ENCODE peak calls at places on chromosome 13, in four cellular contexts. L, V, D and E are unnamed samples.
A peak's percentile ranks its signal among the peaks of the same experiment; 100 is the strongest.

GRCh38 chr13:64546371-64546770 is 2683.8 kb downstream of the PCDH9 start:
- DNase-seq in L (no peak), V (no peak), D (no peak), E (no peak)

GRCh38 chr13:43041368-43041921 is 18.1 kb downstream of the DNAJC15 start:
- DNase-seq in L (no peak), V (no peak), D (no peak), E (no peak)

GRCh38 chr13:99273128-99273527 is 14.9 kb upstream of the GPR18 start:
- DNase-seq in L (no peak), V (no peak), D (no peak), E (no peak)

GRCh38 chr13:104522235-104523072 is 1456.2 kb upstream of the SLC10A2 start:
- DNase-seq in L (no peak), V (no peak), D (no peak), E (no peak)

GRCh38 chr13:38686635-38687245 is at the start of gene FREM2:
- DNase-seq in L (no peak), V (no peak), D (no peak), E (peak; percentile 98)

GRCh38 chr13:110380359-110381028 is 73.4 kb downstream of the COL4A2 start:
- DNase-seq in L (no peak), V (no peak), D (no peak), E (no peak)

GRCh38 chr13:94196426-94196825 is 283.1 kb downstream of the DCT start:
- DNase-seq in L (no peak), V (no peak), D (no peak), E (no peak)

GRCh38 chr13:76016799-76017198 is 380.7 kb downstream of the LMO7 start:
- DNase-seq in L (peak; percentile 58), V (peak; percentile 35), D (peak; percentile 17), E (peak; percentile 80)

GRCh38 chr13:111204438-111205177 is 89.5 kb downstream of the ARHGEF7 start:
- DNase-seq in L (peak; percentile 19), V (no peak), D (peak; percentile 57), E (peak; percentile 73)

GRCh38 chr13:64505511-64505910 is 2724.6 kb downstream of the PCDH9 start:
- DNase-seq in L (no peak), V (no peak), D (no peak), E (no peak)

GRCh38 chr13:113491418-113491883 is 940 bp upstream of the DCUN1D2 start:
- DNase-seq in L (peak; percentile 68), V (no peak), D (peak; percentile 78), E (peak; percentile 76)
- H2AFZ ChIP-seq in L (peak overlapping the region; percentile 50), V (no peak overlapping the region), D (peak overlapping the region; percentile 15), E (no peak overlapping the region)

DNA sequence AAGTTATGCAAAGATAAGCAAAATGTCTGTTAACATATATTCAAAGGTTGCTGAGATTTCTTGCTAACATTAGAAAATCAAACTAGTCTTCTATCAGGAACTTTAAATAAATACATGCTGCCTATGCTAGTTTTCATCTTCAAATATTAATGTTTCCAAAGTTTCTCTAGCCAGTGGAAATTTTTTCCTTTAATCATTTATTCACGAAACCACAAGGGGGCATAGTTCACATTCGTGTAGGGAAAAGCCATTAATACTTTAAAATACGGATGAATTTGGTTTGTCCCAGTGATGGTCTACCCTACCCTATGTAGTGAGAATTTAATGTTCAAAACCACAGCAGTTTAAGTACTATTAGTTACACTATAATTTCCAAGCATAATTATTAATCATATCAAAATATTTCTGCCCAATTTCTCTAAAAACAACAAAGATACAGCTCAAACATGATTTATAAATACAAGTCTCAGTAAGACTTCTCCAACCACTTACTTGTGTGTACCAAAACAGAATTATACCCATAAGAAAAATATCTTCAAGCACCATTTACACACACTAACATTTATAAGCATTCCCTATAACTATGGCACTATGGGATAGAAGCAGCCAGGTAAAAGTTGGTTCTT is 16.2 kb downstream of the NUFIP1 start:
- DNase-seq in L (peak; percentile 32), V (peak; percentile 18), D (peak; percentile 34), E (peak; percentile 53)
- TF ChIP-seq CTCF in L (peak; percentile 27), V (peak; percentile 22), D (peak; percentile 71), E (peak; percentile 53)

DNA sequence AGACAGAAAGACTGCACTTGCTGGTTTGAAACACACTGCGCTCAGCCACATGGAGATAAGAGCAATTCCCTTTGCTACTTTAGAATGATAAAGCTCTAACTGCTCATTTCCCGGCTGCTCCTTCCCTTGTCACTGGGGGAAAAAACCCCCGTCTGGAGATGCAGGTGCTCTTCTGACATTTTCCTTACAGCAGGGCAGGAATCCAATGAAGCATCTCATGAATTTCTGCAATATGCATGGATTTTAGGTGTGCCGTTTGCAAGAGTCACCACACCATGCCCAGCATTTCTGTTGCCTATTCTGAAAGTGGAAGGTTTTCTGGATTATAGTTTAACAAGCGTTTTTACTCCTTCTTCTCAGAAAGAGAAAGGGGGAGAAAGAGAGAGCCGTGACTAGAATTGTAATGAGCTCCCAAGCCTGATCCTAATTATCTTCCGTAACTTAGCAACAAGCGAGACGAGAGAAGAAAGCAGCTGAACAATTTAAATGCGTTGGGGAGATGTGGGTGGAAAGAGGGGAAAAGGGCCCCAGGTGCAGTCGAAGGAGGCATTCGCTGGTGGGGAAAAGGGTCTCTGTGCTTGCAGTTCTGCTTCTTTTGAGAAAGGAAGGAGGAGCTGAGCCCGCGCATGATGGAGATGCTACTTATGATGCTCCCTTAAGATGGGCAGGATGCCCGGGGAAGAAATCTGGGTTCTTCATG is 76.6 kb upstream of the SPATA13 start:
- DNase-seq in L (no peak), V (no peak), D (peak; percentile 24), E (no peak)
- TF ChIP-seq REST in L (no peak), V (no peak), D (no peak), E (no peak)

DNA sequence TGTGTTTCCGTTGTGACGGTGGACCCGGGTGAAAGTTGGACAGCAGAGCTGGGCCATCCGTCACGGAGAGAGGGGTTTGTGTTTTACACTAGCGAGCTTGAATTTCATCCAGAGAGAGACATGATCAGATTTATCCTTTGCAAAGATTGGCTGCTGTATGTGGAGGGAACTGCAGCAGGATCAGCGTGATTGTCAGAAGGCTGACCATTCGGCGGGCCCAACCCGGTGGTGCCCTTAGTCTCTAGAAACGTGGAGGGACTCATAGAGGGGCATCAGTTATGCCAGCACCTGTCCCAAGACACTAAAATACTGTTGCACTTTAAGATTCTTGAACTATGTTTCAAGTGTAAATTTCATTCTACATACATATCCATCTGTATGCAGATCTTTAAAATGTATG is 6.9 kb downstream of the FAM124A start:
- DNase-seq in L (no peak), V (no peak), D (no peak), E (no peak)
- H2AFZ ChIP-seq in L (no peak overlapping the region), V (no peak overlapping the region), D (no peak overlapping the region), E (no peak overlapping the region)

DNA sequence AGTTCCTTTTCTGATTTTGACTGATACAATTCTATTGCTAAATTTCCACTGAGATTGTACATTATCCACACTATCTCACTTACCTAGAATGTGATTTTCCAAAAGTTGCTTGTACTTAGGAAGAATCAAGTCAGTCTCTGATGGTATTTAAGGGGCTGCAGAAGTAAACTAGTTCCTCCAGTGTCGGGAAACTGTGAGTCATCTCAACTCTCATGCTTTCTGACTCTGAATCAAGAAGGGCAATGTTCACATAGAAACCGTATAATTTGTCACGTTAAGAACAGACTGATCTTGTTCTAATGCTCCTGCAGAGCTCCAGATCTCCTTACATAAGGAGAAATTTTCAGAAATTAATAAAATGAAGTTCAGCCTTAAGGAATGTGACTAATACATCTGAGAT is 369.3 kb downstream of the KLF5 start:
- DNase-seq in L (no peak), V (peak; percentile 81), D (no peak), E (no peak)
- TF ChIP-seq CTCF in L (no peak), V (no peak), D (no peak), E (no peak)

GRCh38 chr13:90254437-90254836 is 1093.0 kb upstream of the MIR17HG start:
- DNase-seq in L (no peak), V (no peak), D (no peak), E (no peak)

GRCh38 chr13:90261343-90261742 is 1086.1 kb upstream of the MIR17HG start:
- DNase-seq in L (no peak), V (no peak), D (no peak), E (no peak)

GRCh38 chr13:90256746-90257145 is 1090.7 kb upstream of the MIR17HG start:
- DNase-seq in L (no peak), V (no peak), D (no peak), E (no peak)

GRCh38 chr13:90253806-90254205 is 1093.7 kb upstream of the MIR17HG start:
- DNase-seq in L (no peak), V (no peak), D (no peak), E (peak; percentile 10)

DNA sequence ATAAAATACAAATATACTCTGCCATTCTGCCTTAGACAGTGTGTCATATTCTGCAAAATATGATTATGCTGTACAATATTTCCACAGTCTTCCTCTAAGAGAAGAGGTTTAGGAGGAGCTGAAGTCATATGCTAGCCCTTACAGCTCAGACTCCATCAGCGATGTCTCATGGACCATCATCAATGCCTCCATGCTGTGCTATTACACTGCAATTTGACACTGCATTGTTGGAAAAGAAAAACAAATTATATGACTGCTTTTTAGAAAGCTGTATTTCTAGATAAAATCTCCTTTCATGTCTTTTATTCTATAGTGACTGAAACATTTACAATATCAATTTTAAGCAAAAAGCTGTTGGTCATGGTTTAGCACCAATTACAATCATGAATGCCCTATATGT is 1089.4 kb upstream of the MIR17HG start:
- DNase-seq in L (no peak), V (no peak), D (no peak), E (no peak)
- TF ChIP-seq REST in L (no peak), V (no peak), D (no peak), E (no peak)

GRCh38 chr13:33927315-33927714 is 109.4 kb downstream of the RFC3 start:
- DNase-seq in L (no peak), V (no peak), D (no peak), E (no peak)
- H2AFZ ChIP-seq in L (no peak overlapping the region), V (no peak overlapping the region), D (no peak overlapping the region), E (no peak overlapping the region)